ENCODE peak calls at places on chromosomes 2 and 18, in six cellular contexts. One of them, this sample, is unnamed.

GRCh38 chr2:48016620-48017019 is 110.3 kb upstream of the FBXO11 start:
- DNase-seq in tibial nerve: no peak
- DNase-seq in adipocyte: no peak
- DNase-seq in right cardiac atrium: no peak
- DNase-seq in SK-N-SH: peak; percentile 3
- DNase-seq in ovary: no peak
- DNase-seq in this sample: no peak

GRCh38 chr2:239932881-239933735 is 92.0 kb downstream of the NDUFA10 start:
- DNase-seq in tibial nerve: no peak
- DNase-seq in adipocyte: no peak
- DNase-seq in right cardiac atrium: peak; percentile 38
- DNase-seq in SK-N-SH: no peak
- DNase-seq in ovary: peak; percentile 13
- DNase-seq in this sample: peak; percentile 25

GRCh38 chr2:234446404-234447076 is 50.3 kb downstream of the ARL4C start:
- DNase-seq in tibial nerve: peak; percentile 21
- DNase-seq in adipocyte: no peak
- DNase-seq in right cardiac atrium: peak; percentile 85
- DNase-seq in SK-N-SH: no peak
- DNase-seq in ovary: no peak
- DNase-seq in this sample: peak; percentile 66

GRCh38 chr2:66805136-66805535 is 370.2 kb downstream of the MEIS1 start:
- DNase-seq in tibial nerve: no peak
- DNase-seq in adipocyte: no peak
- DNase-seq in right cardiac atrium: no peak
- DNase-seq in SK-N-SH: no peak
- DNase-seq in ovary: no peak
- DNase-seq in this sample: no peak

GRCh38 chr18:80252136-80252535 is 4.8 kb upstream of the PARD6G start:
- DNase-seq in tibial nerve: no peak
- DNase-seq in adipocyte: peak; percentile 12
- DNase-seq in right cardiac atrium: no peak
- DNase-seq in SK-N-SH: no peak
- DNase-seq in ovary: no peak
- DNase-seq in this sample: no peak

GRCh38 chr2:21234721-21235120 is 111.0 kb downstream of the TDRD15 start:
- DNase-seq in tibial nerve: no peak
- DNase-seq in adipocyte: no peak
- DNase-seq in right cardiac atrium: no peak
- DNase-seq in SK-N-SH: no peak
- DNase-seq in ovary: no peak
- DNase-seq in this sample: no peak

GRCh38 chr2:72140621-72140960 is 7.1 kb downstream of the CYP26B1 start:
- DNase-seq in tibial nerve: peak; percentile 7
- DNase-seq in adipocyte: no peak
- DNase-seq in right cardiac atrium: no peak
- DNase-seq in SK-N-SH: peak; percentile 19
- DNase-seq in ovary: no peak
- DNase-seq in this sample: peak; percentile 36

GRCh38 chr2:72138921-72139381 is 8.7 kb downstream of the CYP26B1 start:
- DNase-seq in tibial nerve: peak; percentile 10
- DNase-seq in adipocyte: no peak
- DNase-seq in right cardiac atrium: peak; percentile 46
- DNase-seq in SK-N-SH: peak; percentile 27
- DNase-seq in ovary: peak; percentile 28
- DNase-seq in this sample: no peak

GRCh38 chr2:174774828-174775227 is 10.6 kb upstream of the CHRNA1 start:
- DNase-seq in tibial nerve: no peak
- DNase-seq in adipocyte: no peak
- DNase-seq in right cardiac atrium: no peak
- DNase-seq in SK-N-SH: no peak
- DNase-seq in ovary: no peak
- DNase-seq in this sample: no peak

GRCh38 chr2:38215993-38216392 is 140.0 kb upstream of the CYP1B1 start:
- DNase-seq in tibial nerve: no peak
- DNase-seq in adipocyte: peak; percentile 71
- DNase-seq in right cardiac atrium: no peak
- DNase-seq in SK-N-SH: no peak
- DNase-seq in ovary: no peak
- DNase-seq in this sample: no peak

GRCh38 chr2:61377046-61377445 is 93.8 kb downstream of the USP34 start:
- DNase-seq in tibial nerve: no peak
- DNase-seq in adipocyte: no peak
- DNase-seq in right cardiac atrium: no peak
- DNase-seq in SK-N-SH: no peak
- DNase-seq in ovary: no peak
- DNase-seq in this sample: no peak

GRCh38 chr18:44733069-44733753 is 52.5 kb downstream of the SETBP1 start:
- DNase-seq in tibial nerve: no peak
- DNase-seq in adipocyte: peak; percentile 79
- DNase-seq in right cardiac atrium: no peak
- DNase-seq in SK-N-SH: no peak
- DNase-seq in ovary: no peak
- DNase-seq in this sample: no peak

GRCh38 chr2:27354597-27354927 is 2.0 kb downstream of the GTF3C2 start:
- DNase-seq in tibial nerve: no peak
- DNase-seq in adipocyte: no peak
- DNase-seq in right cardiac atrium: no peak
- DNase-seq in SK-N-SH: no peak
- DNase-seq in ovary: no peak
- DNase-seq in this sample: no peak
- H3K4me1 ChIP-seq in tibial nerve: no peaks in the 10 kb centered on the region
- H3K4me1 ChIP-seq in adipocyte: peaks cover 35% of the 10 kb centered on the region
- H3K4me1 ChIP-seq in right cardiac atrium: peaks cover 2% of the 10 kb centered on the region
- H3K4me1 ChIP-seq in SK-N-SH: peaks cover 19% of the 10 kb centered on the region
- H3K4me1 ChIP-seq in ovary: peaks cover 7% of the 10 kb centered on the region
- H3K4me1 ChIP-seq in this sample: peaks cover 41% of the 10 kb centered on the region

GRCh38 chr2:218875692-218876246 is 4.9 kb upstream of the WNT10A start:
- DNase-seq in tibial nerve: no peak
- DNase-seq in adipocyte: no peak
- DNase-seq in right cardiac atrium: no peak
- DNase-seq in SK-N-SH: no peak
- DNase-seq in ovary: no peak
- DNase-seq in this sample: no peak

GRCh38 chr2:218872645-218873358 is 7.8 kb upstream of the WNT10A start:
- DNase-seq in tibial nerve: no peak
- DNase-seq in adipocyte: no peak
- DNase-seq in right cardiac atrium: no peak
- DNase-seq in SK-N-SH: no peak
- DNase-seq in ovary: no peak
- DNase-seq in this sample: no peak

GRCh38 chr2:218870984-218871344 is 9.7 kb upstream of the WNT10A start:
- DNase-seq in tibial nerve: no peak
- DNase-seq in adipocyte: no peak
- DNase-seq in right cardiac atrium: peak; percentile 74
- DNase-seq in SK-N-SH: no peak
- DNase-seq in ovary: no peak
- DNase-seq in this sample: peak; percentile 66

GRCh38 chr2:218871345-218872302 is 9.0 kb upstream of the WNT10A start:
- DNase-seq in tibial nerve: no peak
- DNase-seq in adipocyte: no peak
- DNase-seq in right cardiac atrium: no peak
- DNase-seq in SK-N-SH: no peak
- DNase-seq in ovary: no peak
- DNase-seq in this sample: no peak

DNA sequence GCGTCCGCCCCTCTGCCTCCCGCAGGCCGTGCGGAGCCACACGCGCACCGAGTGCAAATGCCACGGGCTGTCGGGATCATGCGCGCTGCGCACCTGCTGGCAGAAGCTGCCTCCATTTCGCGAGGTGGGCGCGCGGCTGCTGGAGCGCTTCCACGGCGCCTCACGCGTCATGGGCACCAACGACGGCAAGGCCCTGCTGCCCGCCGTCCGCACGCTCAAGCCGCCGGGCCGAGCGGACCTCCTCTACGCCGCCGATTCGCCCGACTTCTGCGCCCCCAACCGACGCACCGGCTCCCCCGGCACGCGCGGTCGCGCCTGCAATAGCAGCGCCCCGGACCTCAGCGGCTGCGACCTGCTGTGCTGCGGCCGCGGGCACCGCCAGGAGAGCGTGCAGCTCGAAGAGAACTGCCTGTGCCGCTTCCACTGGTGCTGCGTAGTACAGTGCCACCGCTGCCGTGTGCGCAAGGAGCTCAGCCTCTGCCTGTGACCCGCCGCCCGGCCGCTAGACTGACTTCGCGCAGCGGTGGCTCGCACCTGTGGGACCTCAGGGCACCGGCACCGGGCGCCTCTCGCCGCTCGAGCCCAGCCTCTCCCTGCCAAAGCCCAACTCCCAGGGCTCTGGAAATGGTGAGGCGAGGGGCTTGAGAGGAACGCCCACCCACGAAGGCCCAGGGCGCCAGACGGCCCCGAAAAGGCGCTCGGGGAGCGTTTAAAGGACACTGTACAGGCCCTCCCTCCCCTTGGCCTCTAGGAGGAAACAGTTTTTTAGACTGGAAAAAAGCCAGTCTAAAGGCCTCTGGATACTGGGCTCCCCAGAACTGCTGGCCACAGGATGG is 7.1 kb upstream of the WNT10A start:
- DNase-seq in tibial nerve: no peak
- DNase-seq in adipocyte: no peak
- DNase-seq in right cardiac atrium: no peak
- DNase-seq in SK-N-SH: peak; percentile 61
- DNase-seq in ovary: no peak
- DNase-seq in this sample: no peak
- H3K4me3 ChIP-seq in tibial nerve: no peak overlapping the region
- H3K4me3 ChIP-seq in adipocyte: no peak overlapping the region
- H3K4me3 ChIP-seq in right cardiac atrium: no peak overlapping the region
- H3K4me3 ChIP-seq in SK-N-SH: no peak overlapping the region
- H3K4me3 ChIP-seq in ovary: no peak overlapping the region
- H3K4me3 ChIP-seq in this sample: no peak overlapping the region

GRCh38 chr18:32445846-32446245 is 24.8 kb downstream of the GAREM1 start:
- DNase-seq in tibial nerve: no peak
- DNase-seq in adipocyte: no peak
- DNase-seq in right cardiac atrium: no peak
- DNase-seq in SK-N-SH: no peak
- DNase-seq in ovary: no peak
- DNase-seq in this sample: no peak

GRCh38 chr18:32440478-32440877 is 30.2 kb downstream of the GAREM1 start:
- DNase-seq in tibial nerve: no peak
- DNase-seq in adipocyte: no peak
- DNase-seq in right cardiac atrium: no peak
- DNase-seq in SK-N-SH: no peak
- DNase-seq in ovary: no peak
- DNase-seq in this sample: no peak

GRCh38 chr18:32442575-32442974 is 28.1 kb downstream of the GAREM1 start:
- DNase-seq in tibial nerve: no peak
- DNase-seq in adipocyte: no peak
- DNase-seq in right cardiac atrium: no peak
- DNase-seq in SK-N-SH: no peak
- DNase-seq in ovary: no peak
- DNase-seq in this sample: no peak

GRCh38 chr18:32441536-32441935 is 29.1 kb downstream of the GAREM1 start:
- DNase-seq in tibial nerve: no peak
- DNase-seq in adipocyte: no peak
- DNase-seq in right cardiac atrium: no peak
- DNase-seq in SK-N-SH: no peak
- DNase-seq in ovary: no peak
- DNase-seq in this sample: no peak

GRCh38 chr18:32443356-32443755 is 27.3 kb downstream of the GAREM1 start:
- DNase-seq in tibial nerve: no peak
- DNase-seq in adipocyte: no peak
- DNase-seq in right cardiac atrium: no peak
- DNase-seq in SK-N-SH: no peak
- DNase-seq in ovary: no peak
- DNase-seq in this sample: no peak
- H3K4me1 ChIP-seq in tibial nerve: peaks cover 3% of the 10 kb centered on the region
- H3K4me1 ChIP-seq in adipocyte: peaks cover 12% of the 10 kb centered on the region
- H3K4me1 ChIP-seq in right cardiac atrium: peaks cover 4% of the 10 kb centered on the region
- H3K4me1 ChIP-seq in SK-N-SH: no peaks in the 10 kb centered on the region
- H3K4me1 ChIP-seq in ovary: no peaks in the 10 kb centered on the region
- H3K4me1 ChIP-seq in this sample: no peaks in the 10 kb centered on the region

DNA sequence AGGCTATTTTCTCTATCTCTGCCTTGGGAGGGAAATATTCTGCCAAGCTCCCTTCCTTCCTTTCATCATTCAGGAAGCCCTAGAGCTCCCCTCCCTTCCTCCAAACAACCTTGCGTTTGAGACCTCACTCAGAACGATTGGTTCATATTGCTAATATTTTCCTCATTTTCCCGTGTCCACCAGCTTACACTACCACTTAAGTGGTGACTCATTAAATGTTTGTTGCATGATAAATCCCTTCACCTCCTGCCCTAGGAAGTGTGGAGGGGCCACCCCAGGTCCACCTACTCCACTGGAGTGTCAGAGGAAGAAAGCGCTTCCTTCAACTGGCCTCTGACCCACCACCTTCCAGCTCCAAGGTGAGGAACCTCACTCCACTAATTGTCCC is 2.3 kb upstream of the LPIN2 start:
- DNase-seq in tibial nerve: no peak
- DNase-seq in adipocyte: peak; percentile 59
- DNase-seq in right cardiac atrium: peak; percentile 56
- DNase-seq in SK-N-SH: no peak
- DNase-seq in ovary: peak; percentile 42
- DNase-seq in this sample: no peak
- H3K4me3 ChIP-seq in tibial nerve: no peak overlapping the region
- H3K4me3 ChIP-seq in adipocyte: no peak overlapping the region
- H3K4me3 ChIP-seq in right cardiac atrium: no peak overlapping the region
- H3K4me3 ChIP-seq in SK-N-SH: no peak overlapping the region
- H3K4me3 ChIP-seq in ovary: no peak overlapping the region
- H3K4me3 ChIP-seq in this sample: no peak overlapping the region

GRCh38 chr2:178627401-178627800 is 147.1 kb downstream of the PLEKHA3 start:
- DNase-seq in tibial nerve: no peak
- DNase-seq in adipocyte: no peak
- DNase-seq in right cardiac atrium: no peak
- DNase-seq in SK-N-SH: no peak
- DNase-seq in ovary: no peak
- DNase-seq in this sample: no peak
- H3K4me1 ChIP-seq in tibial nerve: no peaks in the 10 kb centered on the region
- H3K4me1 ChIP-seq in adipocyte: no peaks in the 10 kb centered on the region
- H3K4me1 ChIP-seq in right cardiac atrium: no peaks in the 10 kb centered on the region
- H3K4me1 ChIP-seq in SK-N-SH: no peaks in the 10 kb centered on the region
- H3K4me1 ChIP-seq in ovary: no peaks in the 10 kb centered on the region
- H3K4me1 ChIP-seq in this sample: no peaks in the 10 kb centered on the region